ENCODE peak calls at places on chromosomes 5 and 9, in nine cellular contexts. M, B, T, Q, L, U, R, G and J are unnamed samples.

GRCh38 chr9:135152608-135153337 is 65.3 kb downstream of the OLFM1 start:
- DNase-seq in R (no peak), U (no peak), G (no peak), T (peak; percentile 59), M (no peak), L (no peak), B (no peak), Q (no peak), J (no peak)

GRCh38 chr9:7320139-7320538 is 479.4 kb downstream of the DMAC1 start:
- DNase-seq in Q (no peak), B (no peak), M (no peak), U (peak; percentile 91), T (peak; percentile 19), R (no peak), L (no peak), G (no peak), J (no peak)

GRCh38 chr9:79263666-79264460 is 307.9 kb upstream of the TLE4 start:
- DNase-seq in B (no peak), U (no peak), R (peak; percentile 31), G (no peak), T (peak; percentile 43), M (no peak), L (no peak), Q (no peak), J (no peak)

GRCh38 chr9:125180876-125181275 is 8.7 kb downstream of the PPP6C start:
- DNase-seq in G (no peak), U (no peak), Q (no peak), M (no peak), R (no peak), L (no peak), T (no peak), B (no peak), J (no peak)

GRCh38 chr5:119340597-119341218 is 15.1 kb upstream of the TNFAIP8 start:
- DNase-seq in R (no peak), M (no peak), Q (no peak), U (no peak), G (no peak), T (no peak), B (no peak), L (no peak), J (no peak)

GRCh38 chr5:118115791-118116190 is 872.6 kb downstream of the DTWD2 start:
- DNase-seq in B (no peak), U (no peak), L (no peak), Q (no peak), T (no peak), M (no peak), G (no peak), R (no peak), J (no peak)

GRCh38 chr9:89484475-89485404 is 13.2 kb downstream of the SEMA4D start:
- DNase-seq in L (no peak), M (no peak), U (no peak), B (no peak), G (no peak), R (no peak), T (no peak), Q (no peak), J (no peak)

GRCh38 chr5:83586874-83587776 is 115.6 kb downstream of the VCAN start:
- DNase-seq in M (no peak), Q (no peak), R (no peak), G (no peak), L (no peak), T (no peak), U (no peak), B (no peak), J (no peak)

GRCh38 chr9:84789463-84789830 is 119.9 kb downstream of the NTRK2 start:
- DNase-seq in U (no peak), M (no peak), B (no peak), T (no peak), L (no peak), G (no peak), R (no peak), Q (no peak), J (no peak)

GRCh38 chr5:429453-430188 is 13.4 kb upstream of the EXOC3 start:
- DNase-seq in G (no peak), B (no peak), R (peak; percentile 18), L (no peak), M (no peak), U (peak; percentile 33), T (no peak), Q (peak; percentile 60), J (no peak)

GRCh38 chr9:75775173-75775572 is 115.3 kb upstream of the PCSK5 start:
- DNase-seq in R (no peak), U (no peak), L (no peak), M (no peak), Q (no peak), B (no peak), G (no peak), T (no peak), J (no peak)

GRCh38 chr5:117246386-117246785 is 671.8 kb upstream of the SEMA6A start:
- DNase-seq in U (no peak), R (no peak), Q (no peak), L (no peak), M (no peak), G (no peak), T (no peak), B (no peak), J (no peak)

GRCh38 chr9:33170464-33171156 is 3.5 kb upstream of the B4GALT1 start:
- DNase-seq in T (peak; percentile 64), M (peak; percentile 70), Q (peak; percentile 80), U (no peak), G (no peak), R (peak; percentile 79), L (peak; percentile 45), B (peak; percentile 47), J (no peak)

GRCh38 chr5:160438316-160439204 is 16.9 kb downstream of the PTTG1 start:
- DNase-seq in B (peak; percentile 40), Q (peak; percentile 67), U (peak; percentile 54), L (peak; percentile 70), R (peak; percentile 45), G (peak; percentile 29), M (peak; percentile 50), T (peak; percentile 63), J (no peak)
- H3K4me3 ChIP-seq in B (no peak overlapping the region), Q (peak overlapping the region; percentile 79), U (peak overlapping the region; percentile 38), L (peak overlapping the region; percentile 10), R (peak overlapping the region; percentile 20), G (peak overlapping the region; percentile 39), M (peak overlapping the region; percentile 56), T (peak overlapping the region; percentile 65), J (peak overlapping the region; percentile 41)

GRCh38 chr5:160361624-160362023 is 8.8 kb downstream of the C1QTNF2 start:
- DNase-seq in Q (no peak), L (no peak), R (no peak), U (no peak), B (no peak), T (no peak), G (no peak), M (no peak), J (no peak)

GRCh38 chr5:160366230-160366629 is 4.2 kb downstream of the C1QTNF2 start:
- DNase-seq in L (no peak), M (no peak), U (no peak), R (no peak), Q (no peak), T (no peak), G (no peak), B (no peak), J (no peak)

GRCh38 chr5:160363661-160364060 is 6.8 kb downstream of the C1QTNF2 start:
- DNase-seq in T (no peak), B (no peak), G (no peak), Q (no peak), M (no peak), U (no peak), L (no peak), R (no peak), J (no peak)

GRCh38 chr5:160360310-160360709 is 10.1 kb downstream of the C1QTNF2 start:
- DNase-seq in B (no peak), G (no peak), Q (no peak), U (no peak), T (no peak), R (no peak), L (no peak), M (no peak), J (no peak)

GRCh38 chr5:160363122-160363521 is 7.3 kb downstream of the C1QTNF2 start:
- DNase-seq in Q (no peak), T (no peak), U (no peak), R (no peak), G (no peak), L (peak; percentile 28), B (no peak), M (no peak), J (no peak)
- H3K27ac ChIP-seq in Q (no peak overlapping the region), T (peak overlapping the region; percentile 43), U (no peak overlapping the region), R (no peak overlapping the region), G (no peak overlapping the region), L (peak overlapping the region; percentile 70), B (peak overlapping the region; percentile 55), M (peak overlapping the region; percentile 60), J (peak overlapping the region; percentile 67)

GRCh38 chr9:136771907-136772306 is 7.6 kb upstream of the LCN15 start:
- DNase-seq in R (no peak), L (no peak), U (no peak), M (no peak), B (no peak), Q (peak; percentile 29), G (no peak), T (no peak), J (no peak)

GRCh38 chr9:136774416-136775045 is 10.2 kb upstream of the LCN15 start:
- DNase-seq in U (no peak), M (no peak), B (no peak), G (no peak), T (no peak), R (no peak), L (no peak), Q (peak; percentile 41), J (no peak)

GRCh38 chr9:136773386-136774044 is 9.2 kb upstream of the LCN15 start:
- DNase-seq in Q (peak; percentile 47), T (peak; percentile 76), L (no peak), U (no peak), B (peak; percentile 51), R (no peak), M (peak; percentile 70), G (no peak), J (no peak)

GRCh38 chr9:136765041-136765440 is 723 bp upstream of the LCN15 start:
- DNase-seq in T (no peak), L (no peak), Q (peak; percentile 49), U (no peak), B (no peak), R (no peak), G (no peak), M (no peak), J (no peak)

GRCh38 chr9:136769710-136770191 is 5.4 kb upstream of the LCN15 start:
- DNase-seq in M (no peak), Q (peak; percentile 52), U (no peak), T (peak; percentile 96), G (no peak), L (peak; percentile 78), B (no peak), R (no peak), J (no peak)
- TF ChIP-seq CTCF in M (peak; percentile 46), Q (peak; percentile 70), U (peak; percentile 32), T (peak; percentile 61), G (peak; percentile 34), L (peak; percentile 58), B (no peak), R (peak; percentile 19), J (peak; percentile 15)

DNA sequence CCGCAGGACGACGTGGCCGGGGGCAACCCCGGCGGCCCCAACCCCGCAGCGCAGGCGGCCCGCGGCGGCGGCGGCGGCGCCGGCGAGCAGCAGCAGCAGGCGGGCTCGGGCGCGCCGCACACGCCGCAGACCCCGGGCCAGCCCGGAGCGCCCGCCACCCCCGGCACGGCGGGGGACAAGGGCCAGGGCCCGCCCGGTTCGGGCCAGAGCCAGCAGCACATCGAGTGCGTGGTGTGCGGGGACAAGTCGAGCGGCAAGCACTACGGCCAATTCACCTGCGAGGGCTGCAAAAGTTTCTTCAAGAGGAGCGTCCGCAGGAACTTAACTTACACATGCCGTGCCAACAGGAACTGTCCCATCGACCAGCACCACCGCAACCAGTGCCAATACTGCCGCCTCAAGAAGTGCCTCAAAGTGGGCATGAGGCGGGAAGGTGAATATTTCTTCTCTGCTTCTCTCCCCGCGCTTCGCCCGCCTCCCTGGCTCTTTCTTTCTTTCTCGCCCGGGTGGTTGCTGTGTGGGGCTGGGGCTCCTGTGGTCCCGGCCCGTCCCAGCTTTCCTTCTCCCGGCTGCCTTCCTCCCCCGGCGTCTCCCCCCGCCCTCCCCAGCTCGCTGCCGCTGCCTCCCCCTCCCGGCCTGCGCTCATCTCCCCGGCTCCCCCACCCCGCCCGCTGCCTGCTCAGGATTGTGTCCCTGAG is 2.2 kb downstream of the NR2F1 start:
- DNase-seq in Q (peak; percentile 58), B (no peak), U (peak; percentile 56), T (peak; percentile 77), L (no peak), G (no peak), M (no peak), R (peak; percentile 51), J (no peak)
- H3K4me3 ChIP-seq in Q (peak overlapping the region; percentile 76), B (peak overlapping the region; percentile 77), U (peak overlapping the region; percentile 54), T (peak overlapping the region; percentile 86), L (peak overlapping the region; percentile 48), G (peak overlapping the region; percentile 51), M (peak overlapping the region; percentile 59), R (peak overlapping the region; percentile 81), J (peak overlapping the region; percentile 62)